ENCODE peak calls at places on chromosome 9, in six cellular contexts. B is CD8-positive, alpha-beta T cell; A is uterus; N is tibial artery; C is AG04450; R is upper lobe of left lung. K is an unnamed sample.
A peak's percentile ranks its signal among the peaks of the same experiment; 100 is the strongest.

GRCh38 chr9:80078826-80079225 is 507.1 kb downstream of the TLE4 start:
- DNase-seq in N (no peak), R (no peak), B (no peak), A (no peak), C (no peak), K (no peak)

GRCh38 chr9:113793558-113793957 is 82.6 kb upstream of the ZNF618 start:
- DNase-seq in B (no peak), C (no peak), N (no peak), A (no peak), R (no peak), K (no peak)

GRCh38 chr9:89422151-89422918 is 75.6 kb downstream of the SEMA4D start:
- DNase-seq in B (peak; percentile 42), N (no peak), C (peak; percentile 16), A (no peak), R (peak; percentile 76), K (no peak)

GRCh38 chr9:133932633-133933032 is 59.5 kb downstream of the VAV2 start:
- DNase-seq in N (no peak), R (no peak), C (no peak), A (no peak), B (no peak), K (no peak)

GRCh38 chr9:82152181-82152580 is 163.6 kb downstream of the SPATA31D1 start:
- DNase-seq in A (no peak), N (no peak), C (no peak), R (no peak), B (no peak), K (no peak)

GRCh38 chr9:73683862-73684591 is 532.4 kb downstream of the ANXA1 start:
- DNase-seq in A (no peak), R (no peak), C (no peak), N (no peak), B (no peak), K (peak; percentile 48)

GRCh38 chr9:28289732-28290131 is 716.5 kb upstream of the C9orf72 start:
- DNase-seq in B (no peak), A (no peak), R (no peak), C (no peak), N (no peak), K (no peak)

GRCh38 chr9:121463026-121463827 is 36.4 kb downstream of the GGTA1 start:
- DNase-seq in N (peak; percentile 77), C (no peak), B (peak; percentile 6), A (peak; percentile 31), R (no peak), K (no peak)

GRCh38 chr9:95349109-95350038 is 31.9 kb upstream of the FANCC start:
- DNase-seq in R (peak; percentile 82), A (no peak), B (no peak), N (no peak), C (no peak), K (no peak)

GRCh38 chr9:74773886-74774479 is 113.7 kb downstream of the TRPM6 start:
- DNase-seq in B (peak; percentile 70), A (peak; percentile 70), C (peak; percentile 55), R (no peak), N (peak; percentile 82), K (peak; percentile 24)

GRCh38 chr9:5832543-5833529 is at the start of gene ERMP1:
- DNase-seq in N (peak; percentile 92), R (peak; percentile 97), C (peak; percentile 43), A (peak; percentile 91), B (peak; percentile 92), K (no peak)

GRCh38 chr9:137148242-137148641 is 9.3 kb downstream of the GRIN1 start:
- DNase-seq in B (no peak), C (no peak), R (peak; percentile 72), A (no peak), N (no peak), K (no peak)

GRCh38 chr9:16133556-16134227 is 580.8 kb downstream of the CCDC171 start:
- DNase-seq in R (no peak), B (no peak), C (no peak), A (no peak), N (peak; percentile 74), K (no peak)

GRCh38 chr9:87887661-87888480 is 5.2 kb downstream of the SPATA31E1 start:
- DNase-seq in C (no peak), N (no peak), A (no peak), R (peak; percentile 59), B (no peak), K (no peak)

GRCh38 chr9:22731786-22732185 is 285.2 kb downstream of the DMRTA1 start:
- DNase-seq in A (no peak), N (no peak), B (no peak), R (no peak), C (no peak), K (no peak)

GRCh38 chr9:3758816-3759576 is 233.2 kb upstream of the RFX3 start:
- DNase-seq in A (no peak), B (no peak), C (no peak), N (no peak), R (no peak), K (no peak)
- H3K4me3 ChIP-seq in A (no peak overlapping the region), B (no peak overlapping the region), C (no peak overlapping the region), N (no peak overlapping the region), R (no peak overlapping the region), K (no peak overlapping the region)

GRCh38 chr9:33273266-33273971 is 8.6 kb downstream of the CHMP5 start:
- DNase-seq in N (no peak), B (no peak), A (no peak), R (no peak), C (no peak), K (no peak)
- H3K4me3 ChIP-seq in N (no peak overlapping the region), B (no peak overlapping the region), A (no peak overlapping the region), R (no peak overlapping the region), C (no peak overlapping the region), K (no peak overlapping the region)

DNA sequence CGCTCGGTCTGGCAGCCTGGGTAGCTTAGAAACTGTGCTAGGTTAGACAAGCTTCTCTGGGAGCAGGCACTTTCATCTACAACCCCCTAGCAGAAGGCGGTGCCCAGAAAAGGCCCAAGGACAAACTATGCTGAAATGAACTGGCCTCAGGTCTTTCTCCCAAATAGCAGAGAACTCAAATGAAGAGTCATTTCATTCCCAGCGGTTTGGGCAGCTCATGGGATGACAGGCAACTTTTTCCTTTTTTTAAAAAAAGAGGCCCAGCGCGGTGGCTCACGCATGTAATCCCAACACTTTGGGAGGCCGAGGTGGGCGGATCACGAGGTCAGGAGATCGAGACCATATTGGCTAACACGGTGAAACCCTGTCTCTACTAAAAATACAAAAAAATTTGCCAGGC is 2.5 kb downstream of the RAPGEF1 start:
- DNase-seq in C (no peak), A (no peak), R (no peak), B (no peak), N (no peak), K (no peak)
- H3K4me3 ChIP-seq in C (no peak overlapping the region), A (no peak overlapping the region), R (no peak overlapping the region), B (no peak overlapping the region), N (no peak overlapping the region), K (no peak overlapping the region)

GRCh38 chr9:38066167-38066906 is 2.7 kb downstream of the SHB start:
- DNase-seq in A (no peak), B (no peak), C (no peak), R (no peak), N (no peak), K (no peak)
- H3K4me3 ChIP-seq in A (peak overlapping the region; percentile 63), B (no peak overlapping the region), C (peak overlapping the region; percentile 93), R (peak overlapping the region; percentile 94), N (peak overlapping the region; percentile 96), K (peak overlapping the region; percentile 77)

GRCh38 chr9:128916745-128917144 is 4.0 kb upstream of the PHYHD1 start:
- DNase-seq in C (no peak), R (peak; percentile 67), A (no peak), B (no peak), N (no peak), K (no peak)
- H3K4me3 ChIP-seq in C (no peak overlapping the region), R (peak overlapping the region; percentile 15), A (no peak overlapping the region), B (no peak overlapping the region), N (peak overlapping the region; percentile 3), K (no peak overlapping the region)

DNA sequence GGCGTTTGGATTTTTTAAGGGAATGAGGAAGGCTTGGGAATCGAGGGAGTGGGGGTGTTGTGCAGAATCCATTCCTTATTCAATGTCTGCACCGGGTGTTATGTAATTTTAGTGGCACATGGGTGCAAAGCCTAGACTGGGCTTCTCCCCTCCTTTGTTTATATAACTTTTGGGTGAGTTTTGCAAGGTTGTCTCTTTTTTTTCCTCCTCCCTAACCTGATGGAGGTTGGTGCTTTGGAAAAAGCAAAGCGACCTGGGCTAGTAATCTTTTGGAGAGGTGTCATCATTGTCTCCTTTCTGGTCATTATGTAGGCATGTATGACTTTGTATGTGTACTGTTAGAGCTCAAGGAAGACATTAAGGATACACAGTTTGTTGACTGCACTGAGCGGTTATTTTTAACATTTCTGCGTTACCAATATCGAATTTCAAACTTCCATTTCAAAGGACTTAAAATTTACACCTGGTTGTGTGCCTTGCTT is 3.1 kb downstream of the SMARCA2 start:
- DNase-seq in B (no peak), N (no peak), A (no peak), R (no peak), C (no peak), K (no peak)
- H3K4me3 ChIP-seq in B (peak overlapping the region; percentile 78), N (peak overlapping the region; percentile 67), A (peak overlapping the region; percentile 87), R (peak overlapping the region; percentile 70), C (peak overlapping the region; percentile 69), K (peak overlapping the region; percentile 90)

GRCh38 chr9:37034320-37034937 is 361 bp upstream of the PAX5 start:
- DNase-seq in A (no peak), B (no peak), C (no peak), R (peak; percentile 90), N (no peak), K (no peak)
- H3K4me3 ChIP-seq in A (no peak overlapping the region), B (peak overlapping the region; percentile 27), C (no peak overlapping the region), R (peak overlapping the region; percentile 12), N (no peak overlapping the region), K (peak overlapping the region; percentile 15)

GRCh38 chr9:98323831-98324135 is 68.3 kb upstream of the TBC1D2 start:
- DNase-seq in C (no peak), R (no peak), N (no peak), A (no peak), B (no peak), K (no peak)
- H3K4me3 ChIP-seq in C (no peak overlapping the region), R (no peak overlapping the region), N (no peak overlapping the region), A (no peak overlapping the region), B (no peak overlapping the region), K (no peak overlapping the region)